ENCODE peak calls at places on chromosomes 16 and 17, in nine cellular contexts. One of them, this sample, is unnamed. For H3K36me3, the result is how much of the 10 kb centered on the place peaks cover.

GRCh38 chr16:54318941-54319340 is 32.4 kb upstream of the IRX3 start:
- DNase-seq in Panc1: no peak
- DNase-seq in HepG2: no peak
- DNase-seq in uterus: no peak
- DNase-seq in A673: no peak
- DNase-seq in upper lobe of right lung: no peak
- DNase-seq in CD8-positive, alpha-beta memory T cell: no peak
- DNase-seq in kidney: no peak
- DNase-seq in spleen: no peak
- DNase-seq in this sample: no peak

GRCh38 chr16:89246383-89246902 is 28.9 kb downstream of the ZNF778 start:
- DNase-seq in spleen: no peak
- DNase-seq in HepG2: peak
- DNase-seq in kidney: no peak
- DNase-seq in upper lobe of right lung: no peak
- DNase-seq in uterus: no peak
- DNase-seq in Panc1: no peak
- DNase-seq in A673: no peak
- DNase-seq in CD8-positive, alpha-beta memory T cell: no peak
- DNase-seq in this sample: no peak

GRCh38 chr16:1428511-1428910 is 2.4 kb upstream of the PERCC1 start:
- DNase-seq in A673: no peak
- DNase-seq in spleen: peak
- DNase-seq in uterus: no peak
- DNase-seq in Panc1: no peak
- DNase-seq in kidney: peak
- DNase-seq in CD8-positive, alpha-beta memory T cell: no peak
- DNase-seq in HepG2: no peak
- DNase-seq in upper lobe of right lung: peak
- DNase-seq in this sample: no peak

GRCh38 chr17:46850688-46851028 is 725 bp upstream of the WNT9B start:
- DNase-seq in kidney: no peak
- DNase-seq in upper lobe of right lung: no peak
- DNase-seq in spleen: no peak
- DNase-seq in Panc1: no peak
- DNase-seq in HepG2: no peak
- DNase-seq in uterus: no peak
- DNase-seq in A673: no peak
- DNase-seq in CD8-positive, alpha-beta memory T cell: no peak
- DNase-seq in this sample: no peak

GRCh38 chr17:19769946-19770652 is 22.0 kb upstream of the ALDH3A1 start:
- DNase-seq in uterus: no peak
- DNase-seq in CD8-positive, alpha-beta memory T cell: no peak
- DNase-seq in spleen: no peak
- DNase-seq in upper lobe of right lung: no peak
- DNase-seq in kidney: no peak
- DNase-seq in HepG2: no peak
- DNase-seq in Panc1: no peak
- DNase-seq in A673: no peak
- DNase-seq in this sample: no peak

GRCh38 chr16:71214771-71215381 is 15.6 kb downstream of the HYDIN start:
- DNase-seq in kidney: no peak
- DNase-seq in HepG2: peak
- DNase-seq in uterus: no peak
- DNase-seq in CD8-positive, alpha-beta memory T cell: no peak
- DNase-seq in Panc1: no peak
- DNase-seq in upper lobe of right lung: no peak
- DNase-seq in A673: peak
- DNase-seq in spleen: no peak
- DNase-seq in this sample: peak

GRCh38 chr16:55042556-55043432 is 112.1 kb downstream of the IRX5 start:
- DNase-seq in uterus: no peak
- DNase-seq in upper lobe of right lung: no peak
- DNase-seq in spleen: peak
- DNase-seq in HepG2: no peak
- DNase-seq in kidney: no peak
- DNase-seq in CD8-positive, alpha-beta memory T cell: no peak
- DNase-seq in A673: no peak
- DNase-seq in Panc1: no peak
- DNase-seq in this sample: no peak

GRCh38 chr16:89146211-89147005 is 25.1 kb upstream of the CDH15 start:
- DNase-seq in kidney: peak
- DNase-seq in HepG2: no peak
- DNase-seq in upper lobe of right lung: peak
- DNase-seq in uterus: no peak
- DNase-seq in CD8-positive, alpha-beta memory T cell: no peak
- DNase-seq in A673: no peak
- DNase-seq in spleen: peak
- DNase-seq in Panc1: no peak
- DNase-seq in this sample: no peak

GRCh38 chr17:17153709-17154108 is 52.4 kb downstream of the PLD6 start:
- DNase-seq in Panc1: no peak
- DNase-seq in spleen: no peak
- DNase-seq in upper lobe of right lung: no peak
- DNase-seq in kidney: no peak
- DNase-seq in HepG2: no peak
- DNase-seq in CD8-positive, alpha-beta memory T cell: no peak
- DNase-seq in A673: no peak
- DNase-seq in uterus: no peak
- DNase-seq in this sample: no peak

GRCh38 chr17:17153071-17153470 is 53.1 kb downstream of the PLD6 start:
- DNase-seq in kidney: no peak
- DNase-seq in A673: no peak
- DNase-seq in upper lobe of right lung: no peak
- DNase-seq in HepG2: no peak
- DNase-seq in spleen: no peak
- DNase-seq in uterus: no peak
- DNase-seq in Panc1: no peak
- DNase-seq in CD8-positive, alpha-beta memory T cell: no peak
- DNase-seq in this sample: no peak

GRCh38 chr17:17151541-17151940 is 54.6 kb downstream of the PLD6 start:
- DNase-seq in A673: peak
- DNase-seq in uterus: no peak
- DNase-seq in kidney: no peak
- DNase-seq in spleen: no peak
- DNase-seq in upper lobe of right lung: no peak
- DNase-seq in CD8-positive, alpha-beta memory T cell: no peak
- DNase-seq in Panc1: no peak
- DNase-seq in HepG2: no peak
- DNase-seq in this sample: no peak

GRCh38 chr17:17151962-17152361 is 54.2 kb downstream of the PLD6 start:
- DNase-seq in Panc1: peak
- DNase-seq in upper lobe of right lung: peak
- DNase-seq in kidney: peak
- DNase-seq in spleen: peak
- DNase-seq in HepG2: no peak
- DNase-seq in A673: peak
- DNase-seq in CD8-positive, alpha-beta memory T cell: no peak
- DNase-seq in uterus: peak
- DNase-seq in this sample: no peak

DNA sequence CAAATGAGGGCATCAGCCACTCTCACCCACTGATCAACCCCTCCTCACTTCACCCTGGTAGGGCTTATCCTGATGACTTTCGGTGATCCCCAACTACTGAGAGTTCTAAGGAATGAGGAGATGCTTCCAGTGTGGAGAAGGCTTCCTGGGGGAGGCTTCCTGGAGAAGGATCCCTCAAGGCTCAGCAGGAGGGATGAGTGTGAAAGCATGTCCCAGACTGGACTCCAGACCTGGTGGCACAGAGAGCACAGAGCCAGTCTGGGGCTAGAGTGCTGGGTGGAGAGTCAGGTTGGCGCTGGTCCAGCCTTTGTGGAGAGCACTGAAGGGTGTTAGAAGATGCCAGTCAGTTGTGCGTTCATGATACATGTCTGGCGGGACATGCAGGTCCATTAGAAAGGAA is 53.7 kb downstream of the PLD6 start:
- DNase-seq in spleen: no peak
- DNase-seq in A673: peak
- DNase-seq in kidney: no peak
- DNase-seq in CD8-positive, alpha-beta memory T cell: no peak
- DNase-seq in HepG2: no peak
- DNase-seq in uterus: peak
- DNase-seq in Panc1: no peak
- DNase-seq in upper lobe of right lung: peak
- DNase-seq in this sample: no peak
- H3K36me3 ChIP-seq in spleen: under half
- H3K36me3 ChIP-seq in A673: half or more
- H3K36me3 ChIP-seq in kidney: under half
- H3K36me3 ChIP-seq in CD8-positive, alpha-beta memory T cell: under half
- H3K36me3 ChIP-seq in HepG2: half or more
- H3K36me3 ChIP-seq in uterus: under half
- H3K36me3 ChIP-seq in Panc1: under half
- H3K36me3 ChIP-seq in upper lobe of right lung: half or more
- H3K36me3 ChIP-seq in this sample: under half

GRCh38 chr17:82334622-82335394 is 1.2 kb upstream of the SECTM1 start:
- DNase-seq in uterus: no peak
- DNase-seq in kidney: peak
- DNase-seq in upper lobe of right lung: peak
- DNase-seq in Panc1: no peak
- DNase-seq in CD8-positive, alpha-beta memory T cell: no peak
- DNase-seq in spleen: peak
- DNase-seq in A673: no peak
- DNase-seq in HepG2: no peak
- DNase-seq in this sample: peak
- H3K27ac ChIP-seq in uterus: peak
- H3K27ac ChIP-seq in kidney: peak
- H3K27ac ChIP-seq in upper lobe of right lung: peak
- H3K27ac ChIP-seq in Panc1: peak
- H3K27ac ChIP-seq in CD8-positive, alpha-beta memory T cell: peak
- H3K27ac ChIP-seq in spleen: peak
- H3K27ac ChIP-seq in A673: no peak
- H3K27ac ChIP-seq in HepG2: peak
- H3K27ac ChIP-seq in this sample: peak

DNA sequence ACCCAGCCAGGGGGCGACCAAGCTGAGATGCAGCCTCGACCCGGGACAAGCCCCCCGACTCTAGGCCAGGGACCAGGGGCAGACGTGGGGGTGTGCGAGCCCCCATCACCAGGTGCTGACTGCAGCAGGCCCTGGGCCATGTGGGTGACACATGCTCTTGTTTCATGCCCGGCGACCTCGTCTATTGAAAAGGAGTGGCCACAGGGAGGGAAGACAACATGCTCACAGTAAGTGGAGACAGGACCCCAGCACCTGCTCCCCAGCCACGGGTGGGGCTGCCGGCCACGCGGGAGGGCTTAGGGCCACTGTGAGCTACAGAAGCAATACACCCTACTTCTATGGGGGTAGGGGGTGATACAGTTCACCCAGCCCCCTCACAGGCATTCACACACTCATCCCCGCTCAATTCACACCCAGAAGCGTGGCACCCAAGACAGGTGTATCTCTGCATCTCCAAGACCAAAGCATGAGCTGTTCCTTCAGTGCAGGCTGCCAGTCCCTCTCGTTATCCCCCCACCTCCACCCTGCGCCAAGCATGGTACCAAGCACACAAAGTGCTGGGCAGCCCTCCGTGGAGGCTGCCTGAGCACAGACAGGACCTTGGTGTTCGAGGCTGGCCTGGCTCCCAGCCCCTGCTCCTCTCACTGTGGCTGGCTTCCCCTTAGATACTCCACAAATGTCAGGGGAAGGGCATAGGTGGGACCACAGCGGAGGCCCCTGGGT is 13.6 kb downstream of the VASN start:
- DNase-seq in Panc1: no peak
- DNase-seq in kidney: no peak
- DNase-seq in HepG2: no peak
- DNase-seq in CD8-positive, alpha-beta memory T cell: no peak
- DNase-seq in upper lobe of right lung: no peak
- DNase-seq in uterus: no peak
- DNase-seq in A673: no peak
- DNase-seq in spleen: no peak
- DNase-seq in this sample: no peak
- H3K36me3 ChIP-seq in Panc1: under half
- H3K36me3 ChIP-seq in kidney: under half
- H3K36me3 ChIP-seq in HepG2: under half
- H3K36me3 ChIP-seq in CD8-positive, alpha-beta memory T cell: under half
- H3K36me3 ChIP-seq in upper lobe of right lung: half or more
- H3K36me3 ChIP-seq in uterus: under half
- H3K36me3 ChIP-seq in A673: under half
- H3K36me3 ChIP-seq in spleen: under half
- H3K36me3 ChIP-seq in this sample: under half

GRCh38 chr17:1112875-1113274 is 66.9 kb downstream of the ABR start:
- DNase-seq in upper lobe of right lung: no peak
- DNase-seq in CD8-positive, alpha-beta memory T cell: no peak
- DNase-seq in Panc1: no peak
- DNase-seq in spleen: no peak
- DNase-seq in HepG2: no peak
- DNase-seq in A673: peak
- DNase-seq in kidney: no peak
- DNase-seq in uterus: no peak
- DNase-seq in this sample: no peak

GRCh38 chr17:1109606-1110523 is 69.9 kb downstream of the ABR start:
- DNase-seq in Panc1: no peak
- DNase-seq in A673: peak
- DNase-seq in spleen: peak
- DNase-seq in CD8-positive, alpha-beta memory T cell: no peak
- DNase-seq in kidney: peak
- DNase-seq in uterus: no peak
- DNase-seq in upper lobe of right lung: peak
- DNase-seq in HepG2: peak
- DNase-seq in this sample: peak

GRCh38 chr17:1110844-1111598 is 68.8 kb downstream of the ABR start:
- DNase-seq in upper lobe of right lung: peak
- DNase-seq in A673: peak
- DNase-seq in uterus: peak
- DNase-seq in Panc1: peak
- DNase-seq in CD8-positive, alpha-beta memory T cell: no peak
- DNase-seq in spleen: no peak
- DNase-seq in kidney: peak
- DNase-seq in HepG2: peak
- DNase-seq in this sample: peak

GRCh38 chr17:1110524-1110843 is 69.3 kb downstream of the ABR start:
- DNase-seq in A673: no peak
- DNase-seq in uterus: no peak
- DNase-seq in HepG2: no peak
- DNase-seq in spleen: no peak
- DNase-seq in CD8-positive, alpha-beta memory T cell: no peak
- DNase-seq in kidney: no peak
- DNase-seq in Panc1: no peak
- DNase-seq in upper lobe of right lung: no peak
- DNase-seq in this sample: no peak

DNA sequence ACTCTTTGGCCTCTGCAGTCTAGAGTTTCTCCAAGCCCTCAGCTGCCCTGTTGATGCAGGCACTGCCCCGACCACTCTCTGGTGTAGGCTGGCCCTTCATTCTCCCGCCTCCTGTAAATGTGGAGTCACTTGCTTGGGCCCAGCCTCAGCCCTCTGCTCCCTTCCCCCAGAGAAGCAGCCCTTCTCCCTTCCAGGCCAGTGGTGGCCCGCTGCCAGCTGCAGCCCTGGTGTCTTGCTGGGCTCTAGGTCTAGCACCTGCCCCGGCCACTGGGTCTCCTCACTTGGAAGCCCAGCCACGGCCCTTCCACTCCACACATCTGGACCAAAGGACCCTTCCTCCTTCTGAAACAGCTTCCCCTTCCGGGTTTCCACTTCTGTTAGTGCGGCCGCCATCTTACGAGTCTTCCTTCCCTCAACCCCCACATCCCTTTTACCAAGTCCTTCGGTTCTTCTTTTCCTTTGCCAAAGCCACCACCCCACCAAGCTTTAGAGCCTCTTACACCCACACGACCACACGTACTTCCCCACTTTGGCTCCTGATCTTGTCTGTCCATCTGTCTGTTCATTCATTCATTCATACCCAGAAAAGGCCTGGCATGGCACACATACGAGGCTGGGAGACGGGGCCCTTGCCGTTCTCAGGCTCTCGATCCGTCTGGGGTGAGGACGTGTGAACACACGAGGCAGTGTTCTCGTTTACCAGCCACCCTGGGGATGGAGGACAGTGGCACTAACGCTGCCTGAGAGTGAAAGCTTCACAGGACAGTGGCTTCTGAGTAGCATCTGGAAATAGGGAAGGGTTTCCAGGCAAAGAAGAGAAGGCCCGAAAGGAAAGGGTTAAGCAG is 68.0 kb downstream of the ABR start:
- DNase-seq in CD8-positive, alpha-beta memory T cell: no peak
- DNase-seq in spleen: no peak
- DNase-seq in Panc1: no peak
- DNase-seq in A673: no peak
- DNase-seq in HepG2: no peak
- DNase-seq in upper lobe of right lung: peak
- DNase-seq in kidney: peak
- DNase-seq in uterus: no peak
- DNase-seq in this sample: no peak
- H3K27ac ChIP-seq in CD8-positive, alpha-beta memory T cell: no peak
- H3K27ac ChIP-seq in spleen: peak
- H3K27ac ChIP-seq in Panc1: peak
- H3K27ac ChIP-seq in A673: peak
- H3K27ac ChIP-seq in HepG2: peak
- H3K27ac ChIP-seq in upper lobe of right lung: peak
- H3K27ac ChIP-seq in kidney: peak
- H3K27ac ChIP-seq in uterus: peak
- H3K27ac ChIP-seq in this sample: peak

This sample was measured in small intestine.